ENCODE peak calls at places on chromosomes 4 and X, in ten cellular contexts. S, D, R, Y, N, P, K, H, W and F are unnamed samples.

GRCh38 chr4:33400504-33400903 is 2680.3 kb downstream of the PCDH7 start:
- DNase-seq in S (peak), D (no peak), R (no peak), Y (no peak), N (no peak), P (no peak), K (no peak), H (no peak), W (no peak), F (no peak)

GRCh38 chrX:151983186-151983585 is 8.7 kb upstream of the GABRE start:
- DNase-seq in S (no peak), D (no peak), R (no peak), Y (no peak), N (no peak), P (no peak), K (no peak), H (no peak), W (no peak), F (no peak)

GRCh38 chr4:170990989-170991589 is 822.1 kb upstream of the GALNTL6 start:
- DNase-seq in S (no peak), D (no peak), R (no peak), Y (no peak), N (no peak), P (no peak), K (no peak), H (no peak), W (no peak), F (peak)

GRCh38 chrX:96689951-96690350 is 5.3 kb downstream of the DIAPH2 start:
- DNase-seq in S (no peak), D (no peak), R (no peak), Y (no peak), N (no peak), P (no peak), K (no peak), H (no peak), W (no peak), F (no peak)

GRCh38 chrX:134423606-134424005 is 36.4 kb upstream of the HPRT1 start:
- DNase-seq in S (no peak), D (no peak), R (no peak), Y (no peak), N (peak), P (peak), K (peak), H (no peak), W (no peak), F (no peak)

GRCh38 chr4:148225639-148226038 is 216.6 kb downstream of the NR3C2 start:
- DNase-seq in S (no peak), D (no peak), R (no peak), Y (no peak), N (no peak), P (no peak), K (no peak), H (peak), W (no peak), F (no peak)

GRCh38 chr4:101707596-101707995 is 82.9 kb upstream of the BANK1 start:
- DNase-seq in S (no peak), D (no peak), R (no peak), Y (no peak), N (no peak), P (no peak), K (no peak), H (no peak), W (no peak), F (no peak)

GRCh38 chr4:15327311-15328298 is 100.2 kb upstream of the C1QTNF7 start:
- DNase-seq in S (no peak), D (no peak), R (no peak), Y (no peak), N (peak), P (peak), K (peak), H (no peak), W (no peak), F (peak)

GRCh38 chr4:153649572-153649991 is 34.5 kb upstream of the TLR2 start:
- DNase-seq in S (no peak), D (no peak), R (no peak), Y (no peak), N (no peak), P (no peak), K (peak), H (no peak), W (no peak), F (no peak)

GRCh38 chr4:4919926-4920325 is 60.5 kb downstream of the MSX1 start:
- DNase-seq in S (peak), D (no peak), R (peak), Y (no peak), N (peak), P (no peak), K (peak), H (no peak), W (no peak), F (no peak)

GRCh38 chr4:133145758-133146157 is 3.3 kb upstream of the PCDH10 start:
- DNase-seq in S (no peak), D (no peak), R (no peak), Y (no peak), N (no peak), P (no peak), K (no peak), H (no peak), W (no peak), F (no peak)

GRCh38 chrX:23752740-23753435 is 9.8 kb upstream of the ACOT9 start:
- DNase-seq in S (no peak), D (no peak), R (peak), Y (no peak), N (peak), P (peak), K (peak), H (no peak), W (no peak), F (no peak)

GRCh38 chr4:22978656-22979055 is 285.9 kb downstream of the GBA3 start:
- DNase-seq in S (no peak), D (no peak), R (no peak), Y (no peak), N (no peak), P (no peak), K (no peak), H (no peak), W (no peak), F (no peak)

GRCh38 chr4:6918345-6918744 is 8.7 kb downstream of the TBC1D14 start:
- DNase-seq in S (no peak), D (no peak), R (no peak), Y (no peak), N (no peak), P (no peak), K (no peak), H (no peak), W (peak), F (no peak)

GRCh38 chr4:109294006-109294405 is 8.5 kb downstream of the COL25A1 start:
- DNase-seq in S (no peak), D (no peak), R (peak), Y (no peak), N (no peak), P (no peak), K (peak), H (no peak), W (no peak), F (no peak)

GRCh38 chrX:54483946-54484345 is 12.1 kb downstream of the FGD1 start:
- DNase-seq in S (peak), D (no peak), R (no peak), Y (no peak), N (no peak), P (no peak), K (no peak), H (no peak), W (no peak), F (no peak)

GRCh38 chr4:98557497-98557896 is 100.9 kb downstream of the TSPAN5 start:
- DNase-seq in S (no peak), D (no peak), R (peak), Y (no peak), N (no peak), P (peak), K (peak), H (peak), W (no peak), F (peak)

GRCh38 chr4:139606600-139607301 is 50.7 kb upstream of the SETD7 start:
- DNase-seq in S (no peak), D (no peak), R (peak), Y (peak), N (no peak), P (no peak), K (peak), H (no peak), W (peak), F (no peak)